ENCODE peak calls at places on chromosomes 2 and 18, in five cellular contexts. D is glutamatergic neuron, X is lung, F is sigmoid colon, P is nephron progenitor cell. Y is an unnamed sample.

GRCh38 chr2:224038049-224038829 is 847 bp downstream of the SERPINE2 start:
- DNase-seq in D (peak; percentile 64), P (peak; percentile 66), X (peak; percentile 32), F (no peak), Y (no peak)

GRCh38 chr2:64168756-64169155 is 24.5 kb upstream of the PELI1 start:
- DNase-seq in X (no peak), F (no peak), P (no peak), D (no peak), Y (peak; percentile 97)

GRCh38 chr18:10023853-10024638 is 110.2 kb downstream of the VAPA start:
- DNase-seq in X (peak; percentile 48), F (no peak), D (no peak), P (no peak), Y (no peak)

GRCh38 chr2:232340171-232340935 is 38.2 kb upstream of the ALPP start:
- DNase-seq in F (peak; percentile 54), D (peak; percentile 9), X (no peak), P (no peak), Y (no peak)

GRCh38 chr2:25620711-25621110 is 52.7 kb downstream of the DTNB start:
- DNase-seq in P (no peak), D (no peak), F (no peak), X (no peak), Y (no peak)

GRCh38 chr2:33412920-33413319 is 63.5 kb upstream of the RASGRP3 start:
- DNase-seq in D (no peak), P (no peak), X (no peak), F (no peak), Y (no peak)

GRCh38 chr2:190947139-190947538 is 66.5 kb downstream of the GLS start:
- DNase-seq in D (no peak), F (no peak), X (no peak), P (no peak), Y (no peak)

GRCh38 chr2:64514018-64514417 is 10.1 kb upstream of the AFTPH start:
- DNase-seq in X (no peak), F (no peak), D (no peak), P (no peak), Y (peak; percentile 39)

GRCh38 chr2:133579295-133579694 is 11.0 kb upstream of the NCKAP5 start:
- DNase-seq in D (no peak), X (no peak), F (no peak), P (no peak), Y (peak; percentile 92)

GRCh38 chr2:201470821-201471731 is 19.5 kb downstream of the STRADB start:
- DNase-seq in P (peak; percentile 9), X (no peak), F (no peak), D (peak; percentile 27), Y (no peak)

GRCh38 chr18:44779893-44780292 is 99.2 kb downstream of the SETBP1 start:
- DNase-seq in P (no peak), X (no peak), F (peak; percentile 81), D (no peak), Y (no peak)

GRCh38 chr2:60294901-60295590 is 258.4 kb downstream of the BCL11A start:
- DNase-seq in F (no peak), P (no peak), X (no peak), D (peak; percentile 32), Y (no peak)

GRCh38 chr2:207473203-207473865 is 56.4 kb upstream of the CREB1 start:
- DNase-seq in D (peak; percentile 33), F (no peak), P (peak; percentile 22), X (peak; percentile 39), Y (no peak)

GRCh38 chr2:241001413-241002274 is 3.2 kb downstream of the SNED1 start:
- DNase-seq in X (peak; percentile 28), D (peak; percentile 9), F (peak; percentile 57), P (no peak), Y (no peak)

GRCh38 chr2:407630-408029 is 119.7 kb upstream of the ALKAL2 start:
- DNase-seq in F (no peak), X (no peak), D (no peak), P (no peak), Y (no peak)

GRCh38 chr2:144234115-144234772 is 285.7 kb downstream of the ZEB2 start:
- DNase-seq in X (no peak), F (no peak), D (no peak), P (no peak), Y (no peak)

GRCh38 chr2:183610724-183611123 is 486.5 kb downstream of the NUP35 start:
- DNase-seq in X (no peak), D (no peak), P (no peak), F (no peak), Y (no peak)
- TF ChIP-seq CTCF in X (no peak), D (peak; percentile 26), P (peak; percentile 13), F (no peak), Y (no peak)

DNA sequence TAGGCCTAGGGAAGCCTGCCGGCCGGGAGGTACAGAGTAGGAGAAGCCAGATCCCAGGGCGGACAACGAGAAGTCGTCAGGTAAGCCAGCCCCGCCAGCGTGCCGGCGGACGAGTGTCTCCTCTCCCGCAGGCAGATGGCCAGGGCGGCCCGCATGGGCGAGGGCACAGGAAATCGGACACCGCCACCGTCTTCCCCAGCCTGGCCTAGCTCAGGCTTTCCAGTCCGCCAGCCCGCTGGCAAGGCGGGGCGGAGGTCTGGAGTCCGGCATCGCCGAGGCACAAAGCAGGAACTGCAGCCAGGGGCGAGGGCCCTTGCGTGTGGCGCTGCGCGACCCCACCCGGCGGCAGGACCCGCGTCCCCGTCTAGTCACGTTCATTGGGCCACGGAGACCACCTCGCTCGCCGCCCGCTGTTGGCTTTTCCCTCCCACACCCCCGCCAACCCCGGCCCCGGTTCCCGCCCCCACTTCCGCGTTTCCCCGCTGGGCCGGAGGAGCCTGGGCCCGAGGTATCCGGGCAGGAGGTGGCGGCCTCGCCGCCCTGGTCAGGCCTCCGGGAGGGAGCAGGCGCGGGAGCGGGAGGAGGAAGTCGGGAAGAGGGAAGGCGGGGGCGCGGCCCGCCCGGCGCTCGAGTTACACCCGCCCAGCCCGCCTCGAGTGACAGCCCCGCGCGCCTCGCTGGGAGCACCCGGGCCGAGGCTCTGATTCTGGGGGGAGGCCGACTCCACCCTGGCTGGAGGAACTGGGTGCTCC is at the start of gene GPD2:
- DNase-seq in F (peak; percentile 95), P (peak; percentile 87), X (peak; percentile 93), D (peak; percentile 83), Y (peak; percentile 45)
- TF ChIP-seq CTCF in F (no peak), P (no peak), X (no peak), D (no peak), Y (peak; percentile 23)

DNA sequence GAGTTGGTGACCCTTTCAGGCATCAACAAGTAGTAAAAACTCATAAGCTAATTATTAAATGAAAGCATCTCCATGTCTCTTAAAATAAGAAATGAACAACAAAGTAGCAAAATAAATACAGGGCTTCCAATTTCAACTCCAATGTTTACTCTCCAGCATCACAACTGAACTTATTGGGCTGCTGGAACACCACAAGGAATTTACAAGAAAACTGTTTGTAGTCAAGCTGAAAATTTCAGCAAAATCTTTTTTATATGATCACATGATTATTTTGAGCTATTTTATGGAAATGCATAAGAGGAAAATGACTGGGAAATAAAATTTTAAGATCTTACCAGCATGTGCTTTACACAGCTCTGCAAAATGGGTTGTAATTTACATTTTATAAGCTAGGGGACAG is 28.1 kb downstream of the COBLL1 start:
- DNase-seq in P (no peak), F (no peak), D (no peak), X (no peak), Y (no peak)
- TF ChIP-seq CTCF in P (no peak), F (no peak), D (no peak), X (no peak), Y (no peak)

GRCh38 chr2:7356909-7357584 is 439.8 kb downstream of the RNF144A start:
- DNase-seq in P (no peak), F (no peak), X (no peak), D (no peak), Y (no peak)
- TF ChIP-seq CTCF in P (no peak), F (no peak), X (no peak), D (no peak), Y (no peak)

DNA sequence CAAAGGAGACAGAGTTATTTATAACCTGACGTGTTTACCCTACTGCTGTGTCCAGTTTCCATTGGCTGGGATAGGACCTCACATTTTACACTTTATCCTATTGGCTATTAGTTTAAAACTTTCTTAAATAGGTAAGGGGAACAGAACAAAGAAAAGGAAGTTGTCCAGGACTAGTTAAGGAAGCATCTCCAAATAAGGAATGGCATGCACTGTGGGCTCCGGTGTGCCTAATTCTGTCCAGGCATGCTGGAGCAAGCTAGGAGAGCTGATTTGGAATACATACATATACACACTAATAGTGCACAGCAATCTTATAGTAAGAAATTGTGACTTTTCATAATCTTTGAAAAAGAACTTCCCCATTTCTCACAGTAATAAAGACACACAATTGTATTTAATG is 72.2 kb downstream of the CAB39 start:
- DNase-seq in F (no peak), D (no peak), P (no peak), X (no peak), Y (peak; percentile 96)
- TF ChIP-seq CTCF in F (no peak), D (no peak), P (no peak), X (no peak), Y (no peak)

DNA sequence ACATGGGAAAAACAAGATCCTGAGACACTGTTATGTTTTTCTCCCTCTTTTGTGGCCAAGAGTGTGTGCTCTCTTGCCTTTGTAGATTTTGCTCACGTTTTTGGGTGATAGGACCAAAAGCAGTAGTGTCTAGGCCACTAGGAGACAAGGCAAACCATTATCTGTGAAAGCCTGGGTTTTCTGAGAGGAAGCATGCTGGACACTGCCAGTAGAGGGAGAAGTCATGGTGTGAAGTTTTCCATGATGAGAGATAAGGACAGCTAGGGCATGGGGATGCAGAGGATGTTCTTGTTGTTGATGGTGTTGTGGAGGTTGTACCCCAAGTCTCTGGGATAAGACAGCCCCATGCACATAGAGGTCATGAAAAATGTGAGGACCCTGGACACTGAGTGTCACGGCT is 285.3 kb downstream of the SOX11 start:
- DNase-seq in X (no peak), F (no peak), P (no peak), D (no peak), Y (no peak)
- TF ChIP-seq CTCF in X (no peak), F (no peak), P (no peak), D (no peak), Y (no peak)

GRCh38 chr2:73203055-73203681 is 794 bp downstream of the NOTO start:
- DNase-seq in X (peak; percentile 54), F (no peak), D (peak; percentile 32), P (peak; percentile 36), Y (no peak)
- TF ChIP-seq CTCF in X (no peak), F (no peak), D (no peak), P (no peak), Y (no peak)

DNA sequence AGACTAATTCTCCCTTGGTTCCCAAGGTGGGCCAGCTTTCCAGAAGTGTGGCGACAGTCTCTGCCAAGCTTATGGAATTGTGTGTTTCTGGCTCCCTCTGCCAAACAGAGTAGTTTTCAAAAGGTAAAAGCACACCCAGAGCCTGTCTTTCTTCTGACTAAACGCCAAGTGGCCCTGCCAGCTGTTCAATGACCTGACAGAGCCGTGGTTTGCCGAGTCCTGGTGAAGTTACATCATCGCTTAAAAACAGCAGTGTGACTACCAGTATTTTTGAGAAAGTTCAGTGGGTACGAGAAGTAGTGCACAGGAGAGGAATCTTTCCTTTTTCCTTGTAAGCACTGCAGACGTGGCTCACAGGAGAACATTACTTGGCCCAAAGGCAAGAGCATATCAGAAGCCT is 1.9 kb downstream of the PER2 start:
- DNase-seq in X (peak; percentile 70), F (peak; percentile 93), P (no peak), D (no peak), Y (peak; percentile 56)
- TF ChIP-seq CTCF in X (no peak), F (no peak), P (no peak), D (no peak), Y (peak; percentile 25)